ENCODE peak calls at places on chromosomes 2 and 18, in four cellular contexts. One of them, this sample, is unnamed.

GRCh38 chr2:107635883-107636282 is 190.8 kb upstream of the RGPD4 start:
- DNase-seq in H1: no peak
- DNase-seq in H9: no peak
- DNase-seq in IMR-90: peak
- DNase-seq in this sample: no peak

GRCh38 chr2:109217362-109218086 is 88.5 kb downstream of the SH3RF3 start:
- DNase-seq in H9: no peak
- DNase-seq in IMR-90: peak
- DNase-seq in H1: no peak
- DNase-seq in this sample: no peak

GRCh38 chr2:119702918-119703401 is 24.0 kb downstream of the TMEM177 start:
- DNase-seq in H9: peak
- DNase-seq in H1: peak
- DNase-seq in IMR-90: peak
- DNase-seq in this sample: peak

GRCh38 chr2:186276909-186277308 is 209.2 kb upstream of the ZC3H15 start:
- DNase-seq in H1: no peak
- DNase-seq in H9: no peak
- DNase-seq in IMR-90: no peak
- DNase-seq in this sample: no peak

GRCh38 chr2:85444629-85445028 is 26.1 kb downstream of the SH2D6 start:
- DNase-seq in H1: no peak
- DNase-seq in IMR-90: peak
- DNase-seq in H9: no peak
- DNase-seq in this sample: no peak

GRCh38 chr2:10814142-10814541 is 1.6 kb upstream of the PDIA6 start:
- DNase-seq in H1: no peak
- DNase-seq in H9: peak
- DNase-seq in IMR-90: no peak
- DNase-seq in this sample: no peak

GRCh38 chr18:31255953-31256352 is 62.0 kb upstream of the DSG1 start:
- DNase-seq in IMR-90: no peak
- DNase-seq in H9: no peak
- DNase-seq in H1: no peak
- DNase-seq in this sample: no peak

GRCh38 chr2:216888086-216888485 is 28.2 kb upstream of the TNP1 start:
- DNase-seq in IMR-90: no peak
- DNase-seq in H9: no peak
- DNase-seq in H1: no peak
- DNase-seq in this sample: no peak

GRCh38 chr18:34121157-34121807 is 103.4 kb downstream of the NOL4 start:
- DNase-seq in IMR-90: no peak
- DNase-seq in H1: no peak
- DNase-seq in H9: no peak
- DNase-seq in this sample: peak

GRCh38 chr2:63679252-63679850 is 90.6 kb downstream of the MDH1 start:
- DNase-seq in IMR-90: no peak
- DNase-seq in H1: no peak
- DNase-seq in H9: no peak
- DNase-seq in this sample: no peak

GRCh38 chr2:213064099-213064498 is 87.3 kb downstream of the IKZF2 start:
- DNase-seq in H1: no peak
- DNase-seq in IMR-90: no peak
- DNase-seq in H9: no peak
- DNase-seq in this sample: no peak

GRCh38 chr2:54079331-54079730 is 36.1 kb upstream of the ACYP2 start:
- DNase-seq in H1: no peak
- DNase-seq in H9: no peak
- DNase-seq in IMR-90: no peak
- DNase-seq in this sample: no peak

GRCh38 chr2:236360486-236360885 is 96.3 kb upstream of the ASB18 start:
- DNase-seq in H9: peak
- DNase-seq in H1: no peak
- DNase-seq in IMR-90: no peak
- DNase-seq in this sample: no peak

GRCh38 chr2:112836695-112837117 is at the start of gene IL1B:
- DNase-seq in H9: no peak
- DNase-seq in IMR-90: peak
- DNase-seq in H1: no peak
- DNase-seq in this sample: no peak

GRCh38 chr18:36782710-36783109 is 46.1 kb downstream of the TPGS2 start:
- DNase-seq in H1: no peak
- DNase-seq in H9: no peak
- DNase-seq in IMR-90: no peak
- DNase-seq in this sample: no peak

GRCh38 chr2:39007875-39008504 is 112.9 kb downstream of the SOS1 start:
- DNase-seq in IMR-90: no peak
- DNase-seq in H1: no peak
- DNase-seq in H9: peak
- DNase-seq in this sample: peak

GRCh38 chr2:215022418-215022817 is 116.0 kb downstream of the ABCA12 start:
- DNase-seq in IMR-90: peak
- DNase-seq in H1: no peak
- DNase-seq in H9: no peak
- DNase-seq in this sample: peak

GRCh38 chr2:127174176-127174575 is 45.9 kb downstream of the CYP27C1 start:
- DNase-seq in H9: no peak
- DNase-seq in IMR-90: peak
- DNase-seq in H1: no peak
- DNase-seq in this sample: no peak

GRCh38 chr2:68043719-68044498 is 18.9 kb downstream of the C1D start:
- DNase-seq in H1: no peak
- DNase-seq in H9: no peak
- DNase-seq in IMR-90: peak
- DNase-seq in this sample: no peak

GRCh38 chr18:63336366-63337099 is 17.0 kb upstream of the BCL2 start:
- DNase-seq in H9: no peak
- DNase-seq in H1: no peak
- DNase-seq in IMR-90: peak
- DNase-seq in this sample: no peak

GRCh38 chr18:475202-475624 is 25.3 kb downstream of the COLEC12 start:
- DNase-seq in H9: peak
- DNase-seq in IMR-90: peak
- DNase-seq in H1: peak
- DNase-seq in this sample: peak

GRCh38 chr18:76228716-76229115 is 266.3 kb downstream of the ZNF516 start:
- DNase-seq in IMR-90: no peak
- DNase-seq in H9: no peak
- DNase-seq in H1: no peak
- DNase-seq in this sample: no peak

GRCh38 chr2:150486539-150487484 is 655 bp downstream of the RND3 start:
- DNase-seq in H9: peak
- DNase-seq in IMR-90: peak
- DNase-seq in H1: no peak
- DNase-seq in this sample: peak

GRCh38 chr2:69518836-69519235 is 81.6 kb upstream of the NFU1 start:
- DNase-seq in H1: peak
- DNase-seq in IMR-90: no peak
- DNase-seq in H9: peak
- DNase-seq in this sample: peak

GRCh38 chr2:232891621-232892071 is 21.6 kb downstream of the SNORC start:
- DNase-seq in H9: no peak
- DNase-seq in H1: no peak
- DNase-seq in IMR-90: peak
- DNase-seq in this sample: no peak

GRCh38 chr18:23196119-23197004 is 61.1 kb downstream of the CABLES1 start:
- DNase-seq in IMR-90: no peak
- DNase-seq in H9: peak
- DNase-seq in H1: no peak
- DNase-seq in this sample: peak

GRCh38 chr18:12092398-12093229 is 1.0 kb upstream of the ANKRD62 start:
- DNase-seq in H9: peak
- DNase-seq in H1: no peak
- DNase-seq in IMR-90: no peak
- DNase-seq in this sample: peak

GRCh38 chr2:201465524-201465971 is 14.0 kb downstream of the STRADB start:
- DNase-seq in H9: no peak
- DNase-seq in IMR-90: peak
- DNase-seq in H1: no peak
- DNase-seq in this sample: peak

GRCh38 chr18:53101719-53102118 is 761.7 kb downstream of the DCC start:
- DNase-seq in IMR-90: no peak
- DNase-seq in H1: no peak
- DNase-seq in H9: no peak
- DNase-seq in this sample: no peak

GRCh38 chr18:63470751-63471150 is 6.0 kb upstream of the SERPINB5 start:
- DNase-seq in H1: no peak
- DNase-seq in IMR-90: no peak
- DNase-seq in H9: no peak
- DNase-seq in this sample: peak

GRCh38 chr2:74756356-74756890 is 77.5 kb upstream of the HK2 start:
- DNase-seq in IMR-90: peak
- DNase-seq in H1: no peak
- DNase-seq in H9: no peak
- DNase-seq in this sample: no peak

GRCh38 chr2:238080518-238080917 is 19.6 kb upstream of the ESPNL start:
- DNase-seq in H1: no peak
- DNase-seq in H9: no peak
- DNase-seq in IMR-90: no peak
- DNase-seq in this sample: no peak

GRCh38 chr2:189249171-189249570 is 69.6 kb upstream of the COL5A2 start:
- DNase-seq in H9: no peak
- DNase-seq in IMR-90: peak
- DNase-seq in H1: no peak
- DNase-seq in this sample: no peak

GRCh38 chr2:196331143-196331542 is 159.8 kb upstream of the STK17B start:
- DNase-seq in IMR-90: peak
- DNase-seq in H1: no peak
- DNase-seq in H9: no peak
- DNase-seq in this sample: no peak

GRCh38 chr18:50454379-50455005 is 79.6 kb downstream of the SKA1 start:
- DNase-seq in IMR-90: no peak
- DNase-seq in H1: no peak
- DNase-seq in H9: peak
- DNase-seq in this sample: peak

GRCh38 chr18:32175265-32175664 is 14.6 kb upstream of the MEP1B start:
- DNase-seq in H1: no peak
- DNase-seq in IMR-90: no peak
- DNase-seq in H9: no peak
- DNase-seq in this sample: no peak

GRCh38 chr18:21632393-21632792 is 20.3 kb downstream of the SNRPD1 start:
- DNase-seq in H1: no peak
- DNase-seq in IMR-90: no peak
- DNase-seq in H9: no peak
- DNase-seq in this sample: no peak

GRCh38 chr2:239738159-239738558 is 287.0 kb downstream of the NDUFA10 start:
- DNase-seq in IMR-90: no peak
- DNase-seq in H1: no peak
- DNase-seq in H9: no peak
- DNase-seq in this sample: no peak
- H2BK15ac ChIP-seq in IMR-90: no peak
- H2BK15ac ChIP-seq in H1: no peak
- H2BK15ac ChIP-seq in H9: no peak
- H2BK15ac ChIP-seq in this sample: no peak

DNA sequence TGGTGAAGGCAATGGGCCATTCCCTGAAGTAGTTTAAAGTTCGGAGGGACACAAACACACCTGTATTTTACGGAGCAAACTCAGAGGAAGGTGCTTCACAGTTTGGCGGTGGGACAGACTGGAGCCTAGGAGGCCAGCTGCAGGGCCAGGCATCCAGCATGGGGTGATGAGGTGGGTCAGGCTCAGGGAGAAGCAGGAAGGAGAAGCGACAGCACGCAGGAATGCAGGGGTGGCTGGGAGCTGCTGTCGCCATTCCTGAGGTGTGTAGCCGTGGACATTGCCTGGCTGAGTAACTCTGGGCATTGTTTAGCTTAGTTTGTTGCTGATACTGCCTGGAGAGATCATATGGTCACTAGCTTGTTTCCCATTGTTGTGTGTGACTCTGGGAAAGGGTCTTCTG is 35.8 kb upstream of the METTL21A start:
- DNase-seq in H1: no peak
- DNase-seq in IMR-90: no peak
- DNase-seq in H9: peak
- DNase-seq in this sample: peak
- H4K5ac ChIP-seq in H1: no peak
- H4K5ac ChIP-seq in IMR-90: no peak
- H4K5ac ChIP-seq in H9: no peak
- H4K5ac ChIP-seq in this sample: no peak

DNA sequence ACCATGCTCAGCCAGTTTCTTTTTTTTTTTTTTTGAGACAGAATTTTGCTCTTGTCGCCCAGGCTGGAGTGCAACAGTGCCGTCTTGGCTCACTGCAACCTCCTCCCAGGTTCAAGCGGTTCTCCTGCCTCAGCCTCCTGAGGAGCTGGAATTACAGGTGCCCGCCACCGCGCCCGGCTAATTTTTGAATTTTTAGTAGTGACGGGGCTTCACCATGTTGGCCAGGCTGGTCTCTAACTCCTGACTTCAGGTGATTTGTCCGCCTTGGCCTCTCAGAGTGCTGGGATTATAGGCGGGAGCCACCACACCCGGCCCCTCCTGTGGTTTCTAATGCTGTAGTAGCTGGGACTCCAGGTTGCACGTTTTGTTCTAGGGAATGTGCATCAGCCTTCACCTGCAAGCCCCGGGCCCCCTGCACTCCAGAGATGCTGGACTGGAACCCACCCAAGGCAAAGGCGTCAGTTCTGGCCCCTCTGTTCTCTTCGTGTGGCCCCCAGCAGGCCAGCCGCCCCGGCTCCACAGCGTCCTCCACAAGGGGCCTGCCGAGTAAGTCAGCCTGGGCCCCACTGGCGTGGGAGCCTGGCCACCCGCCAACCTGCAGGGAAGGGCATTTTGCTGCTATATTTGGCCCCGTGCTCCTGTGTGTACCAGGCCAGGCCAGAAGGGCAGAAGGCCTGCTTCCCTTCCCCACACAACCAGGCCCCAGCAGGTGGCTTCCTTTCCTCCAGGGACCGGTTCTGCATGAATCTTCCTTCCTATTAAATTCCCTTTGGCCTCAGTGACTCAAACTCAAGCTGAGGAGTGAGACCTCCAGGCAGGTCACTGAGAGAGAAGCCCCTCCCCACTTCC is 25.7 kb upstream of the B3GNT7 start:
- DNase-seq in IMR-90: no peak
- DNase-seq in H1: no peak
- DNase-seq in H9: no peak
- DNase-seq in this sample: peak
- H2BK15ac ChIP-seq in IMR-90: no peak
- H2BK15ac ChIP-seq in H1: peak
- H2BK15ac ChIP-seq in H9: peak
- H2BK15ac ChIP-seq in this sample: no peak

DNA sequence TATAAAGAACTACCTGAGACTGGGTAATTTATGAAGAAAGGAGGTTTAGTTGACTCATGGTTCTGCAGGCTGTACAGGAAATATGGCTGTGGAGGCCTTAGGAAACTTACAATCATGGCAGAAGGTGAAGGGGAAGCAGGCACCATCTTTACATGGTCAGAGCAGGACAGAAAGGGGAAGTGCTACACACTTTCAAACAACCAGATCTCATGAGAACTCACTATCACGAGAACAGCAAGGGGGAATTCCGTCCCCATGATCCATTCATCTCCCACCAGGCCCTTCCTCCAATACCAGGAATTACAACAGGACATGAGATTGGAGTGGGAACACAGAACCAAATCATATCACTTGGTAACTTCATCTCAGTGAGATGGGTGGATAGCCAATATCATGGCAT is 536.5 kb upstream of the ID2 start:
- DNase-seq in IMR-90: peak
- DNase-seq in H9: no peak
- DNase-seq in H1: no peak
- DNase-seq in this sample: no peak
- H4K5ac ChIP-seq in IMR-90: peak
- H4K5ac ChIP-seq in H9: no peak
- H4K5ac ChIP-seq in H1: no peak
- H4K5ac ChIP-seq in this sample: no peak

GRCh38 chr18:29309352-29309751 is 1132.4 kb upstream of the CDH2 start:
- DNase-seq in IMR-90: no peak
- DNase-seq in H9: no peak
- DNase-seq in H1: no peak
- DNase-seq in this sample: peak
- H2BK15ac ChIP-seq in IMR-90: no peak
- H2BK15ac ChIP-seq in H9: no peak
- H2BK15ac ChIP-seq in H1: no peak
- H2BK15ac ChIP-seq in this sample: no peak

This sample was measured in mesendoderm.